ENCODE peak calls at places on chromosomes 4 and X, in seven cellular contexts. One of them, this sample, is unnamed.

GRCh38 chrX:135302269-135302873 is 6.9 kb upstream of the ETDC start:
- DNase-seq in GM06990: no peak
- DNase-seq in nephron progenitor cell: no peak
- DNase-seq in CD8-positive, alpha-beta T cell: no peak
- DNase-seq in H1: no peak
- DNase-seq in foreskin fibroblast: no peak
- DNase-seq in mammary epithelial cell: no peak
- DNase-seq in this sample: no peak

GRCh38 chrX:17679820-17680219 is 57.5 kb upstream of the SCML1 start:
- DNase-seq in GM06990: no peak
- DNase-seq in nephron progenitor cell: no peak
- DNase-seq in CD8-positive, alpha-beta T cell: no peak
- DNase-seq in H1: no peak
- DNase-seq in foreskin fibroblast: no peak
- DNase-seq in mammary epithelial cell: no peak
- DNase-seq in this sample: no peak

GRCh38 chr4:84875636-84876371 is 90.7 kb downstream of the WDFY3 start:
- DNase-seq in GM06990: no peak
- DNase-seq in nephron progenitor cell: no peak
- DNase-seq in CD8-positive, alpha-beta T cell: no peak
- DNase-seq in H1: no peak
- DNase-seq in foreskin fibroblast: no peak
- DNase-seq in mammary epithelial cell: no peak
- DNase-seq in this sample: no peak

GRCh38 chr4:37999000-37999745 is 39.0 kb downstream of the PTTG2 start:
- DNase-seq in GM06990: no peak
- DNase-seq in nephron progenitor cell: no peak
- DNase-seq in CD8-positive, alpha-beta T cell: peak
- DNase-seq in H1: no peak
- DNase-seq in foreskin fibroblast: no peak
- DNase-seq in mammary epithelial cell: no peak
- DNase-seq in this sample: no peak

GRCh38 chr4:82284475-82284857 is 89.3 kb downstream of the HNRNPD start:
- DNase-seq in GM06990: no peak
- DNase-seq in nephron progenitor cell: no peak
- DNase-seq in CD8-positive, alpha-beta T cell: no peak
- DNase-seq in H1: no peak
- DNase-seq in foreskin fibroblast: no peak
- DNase-seq in mammary epithelial cell: no peak
- DNase-seq in this sample: no peak

GRCh38 chr4:47032405-47033106 is 1.2 kb downstream of the GABRB1 start:
- DNase-seq in GM06990: peak
- DNase-seq in nephron progenitor cell: peak
- DNase-seq in CD8-positive, alpha-beta T cell: peak
- DNase-seq in H1: peak
- DNase-seq in foreskin fibroblast: peak
- DNase-seq in mammary epithelial cell: peak
- DNase-seq in this sample: peak

GRCh38 chrX:16488959-16489358 is 161.0 kb upstream of the S100G start:
- DNase-seq in GM06990: no peak
- DNase-seq in nephron progenitor cell: no peak
- DNase-seq in CD8-positive, alpha-beta T cell: no peak
- DNase-seq in H1: no peak
- DNase-seq in foreskin fibroblast: peak
- DNase-seq in mammary epithelial cell: peak
- DNase-seq in this sample: no peak

GRCh38 chr4:24551492-24552330 is 32.6 kb downstream of the DHX15 start:
- DNase-seq in GM06990: no peak
- DNase-seq in nephron progenitor cell: no peak
- DNase-seq in CD8-positive, alpha-beta T cell: no peak
- DNase-seq in H1: no peak
- DNase-seq in foreskin fibroblast: peak
- DNase-seq in mammary epithelial cell: no peak
- DNase-seq in this sample: no peak

GRCh38 chr4:154527308-154527707 is 22.9 kb downstream of the PLRG1 start:
- DNase-seq in GM06990: no peak
- DNase-seq in nephron progenitor cell: no peak
- DNase-seq in CD8-positive, alpha-beta T cell: no peak
- DNase-seq in H1: no peak
- DNase-seq in foreskin fibroblast: no peak
- DNase-seq in mammary epithelial cell: no peak
- DNase-seq in this sample: no peak

GRCh38 chr4:147596377-147596776 is 20.8 kb upstream of the TMEM184C start:
- DNase-seq in GM06990: no peak
- DNase-seq in nephron progenitor cell: no peak
- DNase-seq in CD8-positive, alpha-beta T cell: no peak
- DNase-seq in H1: no peak
- DNase-seq in foreskin fibroblast: peak
- DNase-seq in mammary epithelial cell: peak
- DNase-seq in this sample: no peak

GRCh38 chr4:111806331-111806730 is 338.9 kb upstream of the FAM241A start:
- DNase-seq in GM06990: no peak
- DNase-seq in nephron progenitor cell: peak
- DNase-seq in CD8-positive, alpha-beta T cell: no peak
- DNase-seq in H1: peak
- DNase-seq in foreskin fibroblast: no peak
- DNase-seq in mammary epithelial cell: no peak
- DNase-seq in this sample: peak

GRCh38 chrX:68995386-68995779 is 166.6 kb downstream of the EFNB1 start:
- DNase-seq in GM06990: no peak
- DNase-seq in nephron progenitor cell: no peak
- DNase-seq in CD8-positive, alpha-beta T cell: no peak
- DNase-seq in H1: no peak
- DNase-seq in foreskin fibroblast: no peak
- DNase-seq in mammary epithelial cell: no peak
- DNase-seq in this sample: no peak
- TF ChIP-seq CTCF in GM06990: no peak
- TF ChIP-seq CTCF in nephron progenitor cell: no peak
- TF ChIP-seq CTCF in CD8-positive, alpha-beta T cell: no peak
- TF ChIP-seq CTCF in H1: no peak
- TF ChIP-seq CTCF in foreskin fibroblast: no peak
- TF ChIP-seq CTCF in mammary epithelial cell: no peak
- TF ChIP-seq CTCF in this sample: no peak

GRCh38 chr4:31442236-31442635 is 722.1 kb downstream of the PCDH7 start:
- DNase-seq in GM06990: no peak
- DNase-seq in nephron progenitor cell: no peak
- DNase-seq in CD8-positive, alpha-beta T cell: no peak
- DNase-seq in H1: peak
- DNase-seq in foreskin fibroblast: no peak
- DNase-seq in mammary epithelial cell: no peak
- DNase-seq in this sample: no peak
- TF ChIP-seq CTCF in GM06990: no peak
- TF ChIP-seq CTCF in nephron progenitor cell: no peak
- TF ChIP-seq CTCF in CD8-positive, alpha-beta T cell: no peak
- TF ChIP-seq CTCF in H1: peak
- TF ChIP-seq CTCF in foreskin fibroblast: no peak
- TF ChIP-seq CTCF in mammary epithelial cell: no peak
- TF ChIP-seq CTCF in this sample: no peak

GRCh38 chrX:57451426-57452020 is 140.3 kb upstream of the ZXDB start:
- DNase-seq in GM06990: no peak
- DNase-seq in nephron progenitor cell: no peak
- DNase-seq in CD8-positive, alpha-beta T cell: no peak
- DNase-seq in H1: no peak
- DNase-seq in foreskin fibroblast: no peak
- DNase-seq in mammary epithelial cell: no peak
- DNase-seq in this sample: no peak

DNA sequence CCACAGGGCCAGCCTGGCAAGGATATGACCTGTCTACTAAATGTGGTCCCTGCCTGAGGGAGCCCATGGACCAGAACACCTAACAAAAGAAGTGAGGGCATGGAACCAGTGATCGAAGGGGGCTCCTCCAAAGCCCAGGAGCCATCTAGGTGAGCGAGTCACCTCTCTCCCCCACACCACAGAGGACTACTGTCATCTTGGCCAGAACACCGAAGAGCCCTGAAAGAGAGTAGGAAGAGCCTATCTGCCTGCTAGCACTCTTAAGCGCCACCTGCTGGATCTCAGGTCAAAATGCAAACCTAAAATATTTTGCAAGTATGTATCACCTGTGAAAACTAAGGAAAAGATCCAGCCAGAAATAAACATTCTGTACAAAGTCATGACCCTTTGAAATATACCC is 137.9 kb upstream of the ZXDB start:
- DNase-seq in GM06990: peak
- DNase-seq in nephron progenitor cell: no peak
- DNase-seq in CD8-positive, alpha-beta T cell: no peak
- DNase-seq in H1: peak
- DNase-seq in foreskin fibroblast: no peak
- DNase-seq in mammary epithelial cell: peak
- DNase-seq in this sample: peak
- TF ChIP-seq CTCF in GM06990: peak
- TF ChIP-seq CTCF in nephron progenitor cell: no peak
- TF ChIP-seq CTCF in CD8-positive, alpha-beta T cell: no peak
- TF ChIP-seq CTCF in H1: no peak
- TF ChIP-seq CTCF in foreskin fibroblast: peak
- TF ChIP-seq CTCF in mammary epithelial cell: peak
- TF ChIP-seq CTCF in this sample: peak

GRCh38 chrX:153400146-153401132 is 711 bp downstream of the PNMA6E start:
- DNase-seq in GM06990: peak
- DNase-seq in nephron progenitor cell: peak
- DNase-seq in CD8-positive, alpha-beta T cell: peak
- DNase-seq in H1: peak
- DNase-seq in foreskin fibroblast: no peak
- DNase-seq in mammary epithelial cell: no peak
- DNase-seq in this sample: peak
- TF ChIP-seq CTCF in GM06990: peak
- TF ChIP-seq CTCF in nephron progenitor cell: peak
- TF ChIP-seq CTCF in CD8-positive, alpha-beta T cell: peak
- TF ChIP-seq CTCF in H1: no peak
- TF ChIP-seq CTCF in foreskin fibroblast: peak
- TF ChIP-seq CTCF in mammary epithelial cell: peak
- TF ChIP-seq CTCF in this sample: peak

GRCh38 chr4:7737752-7738457 is 201.8 kb downstream of the AFAP1 start:
- DNase-seq in GM06990: no peak
- DNase-seq in nephron progenitor cell: no peak
- DNase-seq in CD8-positive, alpha-beta T cell: no peak
- DNase-seq in H1: no peak
- DNase-seq in foreskin fibroblast: no peak
- DNase-seq in mammary epithelial cell: no peak
- DNase-seq in this sample: no peak

GRCh38 chr4:7740866-7741525 is 198.7 kb downstream of the AFAP1 start:
- DNase-seq in GM06990: no peak
- DNase-seq in nephron progenitor cell: no peak
- DNase-seq in CD8-positive, alpha-beta T cell: no peak
- DNase-seq in H1: no peak
- DNase-seq in foreskin fibroblast: no peak
- DNase-seq in mammary epithelial cell: no peak
- DNase-seq in this sample: no peak

GRCh38 chr4:7738458-7739076 is 201.1 kb downstream of the AFAP1 start:
- DNase-seq in GM06990: no peak
- DNase-seq in nephron progenitor cell: no peak
- DNase-seq in CD8-positive, alpha-beta T cell: no peak
- DNase-seq in H1: no peak
- DNase-seq in foreskin fibroblast: no peak
- DNase-seq in mammary epithelial cell: no peak
- DNase-seq in this sample: no peak

GRCh38 chr4:7739918-7740865 is 199.5 kb downstream of the AFAP1 start:
- DNase-seq in GM06990: no peak
- DNase-seq in nephron progenitor cell: no peak
- DNase-seq in CD8-positive, alpha-beta T cell: no peak
- DNase-seq in H1: no peak
- DNase-seq in foreskin fibroblast: no peak
- DNase-seq in mammary epithelial cell: no peak
- DNase-seq in this sample: no peak

GRCh38 chr4:7739077-7739917 is 200.4 kb downstream of the AFAP1 start:
- DNase-seq in GM06990: no peak
- DNase-seq in nephron progenitor cell: no peak
- DNase-seq in CD8-positive, alpha-beta T cell: no peak
- DNase-seq in H1: no peak
- DNase-seq in foreskin fibroblast: no peak
- DNase-seq in mammary epithelial cell: no peak
- DNase-seq in this sample: no peak
- TF ChIP-seq CTCF in GM06990: no peak
- TF ChIP-seq CTCF in nephron progenitor cell: no peak
- TF ChIP-seq CTCF in CD8-positive, alpha-beta T cell: no peak
- TF ChIP-seq CTCF in H1: no peak
- TF ChIP-seq CTCF in foreskin fibroblast: no peak
- TF ChIP-seq CTCF in mammary epithelial cell: no peak
- TF ChIP-seq CTCF in this sample: no peak

DNA sequence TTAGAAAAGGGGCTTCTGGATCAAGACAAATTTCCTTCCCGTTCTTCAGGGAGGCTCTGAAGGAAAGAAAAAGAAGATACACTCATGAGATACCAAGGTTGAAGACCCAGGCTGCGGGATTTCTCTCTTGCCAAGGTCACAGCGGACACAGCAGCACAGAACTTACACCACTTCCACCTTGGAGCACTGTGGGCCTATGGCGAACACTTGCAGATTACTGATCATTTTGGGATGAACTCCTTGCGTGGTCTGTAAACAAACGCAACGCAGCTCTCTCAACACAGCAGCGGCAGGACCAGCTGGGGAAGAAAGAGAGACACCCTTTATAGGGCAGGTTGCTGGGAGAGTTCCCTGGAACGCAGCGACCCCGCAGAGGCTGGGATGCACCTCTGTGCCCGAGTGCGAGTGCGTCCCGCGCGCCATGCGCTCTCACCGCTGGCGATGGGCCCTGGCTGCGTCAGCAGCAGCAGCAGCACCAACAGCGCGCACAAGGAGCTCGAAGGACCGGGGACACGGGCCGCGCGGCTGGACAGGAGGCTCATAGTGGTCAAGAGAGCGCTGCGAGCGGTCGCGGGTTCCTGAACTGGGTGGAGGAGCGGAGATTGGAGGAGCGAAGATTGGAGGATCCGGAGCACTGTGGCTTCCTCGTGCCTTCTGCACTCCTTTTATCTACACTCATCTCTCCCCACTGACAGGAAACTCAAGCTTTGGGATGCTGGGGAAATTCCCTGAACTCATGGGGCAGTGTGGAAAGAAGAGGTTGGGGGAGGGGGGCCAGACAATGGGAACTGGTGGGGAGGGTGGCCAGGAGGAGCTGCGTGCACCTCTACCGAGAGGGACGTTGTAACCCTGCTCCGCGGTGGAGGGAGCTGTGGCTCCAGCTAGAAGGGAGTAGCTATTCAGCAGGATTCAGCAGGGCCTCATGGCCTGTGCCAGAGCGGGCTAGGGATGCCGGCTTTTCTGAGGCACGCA is at the start of gene CXCL5:
- DNase-seq in GM06990: no peak
- DNase-seq in nephron progenitor cell: peak
- DNase-seq in CD8-positive, alpha-beta T cell: no peak
- DNase-seq in H1: peak
- DNase-seq in foreskin fibroblast: peak
- DNase-seq in mammary epithelial cell: no peak
- DNase-seq in this sample: no peak
- TF ChIP-seq CTCF in GM06990: no peak
- TF ChIP-seq CTCF in nephron progenitor cell: no peak
- TF ChIP-seq CTCF in CD8-positive, alpha-beta T cell: no peak
- TF ChIP-seq CTCF in H1: peak
- TF ChIP-seq CTCF in foreskin fibroblast: peak
- TF ChIP-seq CTCF in mammary epithelial cell: no peak
- TF ChIP-seq CTCF in this sample: no peak

GRCh38 chr4:13215560-13215959 is 268.6 kb downstream of the RAB28 start:
- DNase-seq in GM06990: no peak
- DNase-seq in nephron progenitor cell: no peak
- DNase-seq in CD8-positive, alpha-beta T cell: no peak
- DNase-seq in H1: no peak
- DNase-seq in foreskin fibroblast: no peak
- DNase-seq in mammary epithelial cell: no peak
- DNase-seq in this sample: no peak

GRCh38 chr4:13218316-13218958 is 265.7 kb downstream of the RAB28 start:
- DNase-seq in GM06990: no peak
- DNase-seq in nephron progenitor cell: no peak
- DNase-seq in CD8-positive, alpha-beta T cell: no peak
- DNase-seq in H1: no peak
- DNase-seq in foreskin fibroblast: no peak
- DNase-seq in mammary epithelial cell: no peak
- DNase-seq in this sample: no peak

GRCh38 chr4:13219971-13220370 is 264.2 kb downstream of the RAB28 start:
- DNase-seq in GM06990: no peak
- DNase-seq in nephron progenitor cell: no peak
- DNase-seq in CD8-positive, alpha-beta T cell: no peak
- DNase-seq in H1: no peak
- DNase-seq in foreskin fibroblast: no peak
- DNase-seq in mammary epithelial cell: no peak
- DNase-seq in this sample: no peak
- TF ChIP-seq CTCF in GM06990: no peak
- TF ChIP-seq CTCF in nephron progenitor cell: no peak
- TF ChIP-seq CTCF in CD8-positive, alpha-beta T cell: no peak
- TF ChIP-seq CTCF in H1: no peak
- TF ChIP-seq CTCF in foreskin fibroblast: no peak
- TF ChIP-seq CTCF in mammary epithelial cell: no peak
- TF ChIP-seq CTCF in this sample: no peak

This sample was measured in GM12865.